ENCODE peak calls at places on chromosomes 5 and 9, in ten cellular contexts. C is NCI-H748 treated with DMSO at 0.1 percent for 48 hours; G is T-helper 9 cell; R is H1; U is activated effector memory CD4-positive, alpha-beta T cell treated with anti-CD3 and anti-CD28 coated beads, Interleukin-2, amount 50 U/mL, for 16 hours; P is activated CD4-positive, alpha-beta T cell treated with anti-CD3 and anti-CD28 coated beads, Interleukin-2, amount 50 U/mL, for 24 hours; X is NCI-H1092; Y is mucosa of descending colon; A is germinal center; B is iris pigment epithelial cell. T is an unnamed sample.

GRCh38 chr5:144183254-144183889 is 12.7 kb downstream of the KCTD16 start:
- DNase-seq in C (no peak), X (peak; percentile 11), G (no peak), P (no peak), Y (no peak), B (peak; percentile 59), A (no peak), U (no peak), R (no peak), T (peak; percentile 23)

GRCh38 chr9:12819436-12820185 is 44.8 kb downstream of the LURAP1L start:
- DNase-seq in X (no peak), R (peak; percentile 55), B (no peak), Y (no peak), P (no peak), C (no peak), U (no peak), G (no peak), A (no peak), T (no peak)

GRCh38 chr9:29285818-29286217 is 1712.5 kb upstream of the C9orf72 start:
- DNase-seq in C (no peak), R (no peak), X (no peak), A (no peak), G (no peak), P (no peak), U (no peak), Y (no peak), B (no peak), T (no peak)

GRCh38 chr9:121773286-121773953 is 122.0 kb downstream of the DAB2IP start:
- DNase-seq in X (no peak), U (peak; percentile 52), R (no peak), P (no peak), B (no peak), G (no peak), A (no peak), C (no peak), Y (peak; percentile 43), T (no peak)

GRCh38 chr5:1103505-1104326 is 8.1 kb downstream of the SLC12A7 start:
- DNase-seq in P (no peak), Y (peak; percentile 86), C (no peak), B (no peak), R (no peak), A (no peak), U (no peak), X (peak; percentile 61), G (no peak), T (peak; percentile 17)

GRCh38 chr5:32645246-32645645 is 59.9 kb downstream of the SUB1 start:
- DNase-seq in X (no peak), G (no peak), C (no peak), R (no peak), Y (no peak), U (no peak), A (no peak), B (no peak), P (no peak), T (no peak)

GRCh38 chr9:34259315-34259714 is 69.8 kb downstream of the KIF24 start:
- DNase-seq in C (no peak), G (no peak), B (no peak), Y (no peak), R (no peak), P (no peak), X (no peak), A (no peak), U (no peak), T (no peak)

GRCh38 chr5:6365977-6366590 is 12.3 kb downstream of the MED10 start:
- DNase-seq in A (peak; percentile 15), Y (no peak), U (no peak), X (no peak), P (no peak), C (no peak), G (no peak), R (no peak), B (no peak), T (peak; percentile 34)

GRCh38 chr5:102200861-102201260 is 95.2 kb downstream of the SLCO4C1 start:
- DNase-seq in X (no peak), Y (no peak), A (no peak), B (no peak), U (no peak), G (no peak), R (no peak), C (no peak), P (no peak), T (no peak)

GRCh38 chr5:132446621-132447020 is 44.0 kb downstream of the IRF1 start:
- DNase-seq in R (no peak), C (no peak), Y (no peak), X (no peak), B (peak; percentile 78), U (peak; percentile 45), A (no peak), G (no peak), P (no peak), T (peak; percentile 92)

GRCh38 chr9:98380065-98380681 is 124.7 kb upstream of the TBC1D2 start:
- DNase-seq in C (no peak), G (no peak), U (no peak), P (no peak), A (peak; percentile 59), X (no peak), B (peak; percentile 49), R (peak; percentile 55), Y (no peak), T (no peak)

GRCh38 chr5:15013654-15014463 is 142.3 kb upstream of the ANKH start:
- DNase-seq in B (peak; percentile 74), G (no peak), X (peak; percentile 38), R (no peak), C (peak; percentile 95), A (peak; percentile 9), P (no peak), Y (no peak), U (no peak), T (peak; percentile 33)

GRCh38 chr5:94218374-94218773 is 400.0 kb downstream of the KIAA0825 start:
- DNase-seq in B (peak; percentile 67), G (no peak), X (no peak), Y (no peak), A (no peak), U (no peak), R (no peak), C (no peak), P (no peak), T (no peak)

GRCh38 chr9:20863910-20864309 is 167.5 kb downstream of the HACD4 start:
- DNase-seq in P (no peak), R (no peak), B (no peak), U (no peak), Y (no peak), A (no peak), C (no peak), X (no peak), G (no peak), T (no peak)

GRCh38 chr5:168747987-168748777 is 169.0 kb upstream of the PANK3 start:
- DNase-seq in Y (no peak), X (no peak), R (peak; percentile 91), C (peak; percentile 15), A (peak; percentile 60), G (no peak), U (no peak), B (no peak), P (peak; percentile 14), T (no peak)

GRCh38 chr5:56601641-56602071 is 213.7 kb upstream of the MAP3K1 start:
- DNase-seq in Y (no peak), A (no peak), C (peak; percentile 73), P (no peak), X (no peak), B (peak; percentile 46), G (no peak), R (no peak), U (no peak), T (no peak)

GRCh38 chr9:21830589-21830988 is 28.2 kb downstream of the MTAP start:
- DNase-seq in C (no peak), G (no peak), A (no peak), Y (no peak), B (no peak), R (no peak), U (no peak), X (no peak), P (no peak), T (no peak)